ENCODE peak calls at places on chromosomes 6 and 20, in eight cellular contexts. C is GM12865, B is SHP77, U is mucosa of gallbladder, G is SJSA1, E is NCI-H510A, S is HFFc6, I is mesendoderm. H is an unnamed sample.

GRCh38 chr6:31736026-31736767 is at the start of gene CLIC1:
- DNase-seq in C (peak), B (peak), U (peak), G (peak), E (peak), S (peak), I (peak), H (peak)

GRCh38 chr6:11727995-11728961 is 50.3 kb downstream of the ADTRP start:
- DNase-seq in C (no peak), B (no peak), U (no peak), G (no peak), E (no peak), S (no peak), I (no peak), H (no peak)

GRCh38 chr6:167699141-167700036 is 127.3 kb upstream of the AFDN start:
- DNase-seq in C (peak), B (no peak), U (peak), G (peak), E (no peak), S (no peak), I (peak), H (no peak)

GRCh38 chr20:62350098-62350628 is 16.9 kb downstream of the LAMA5 start:
- DNase-seq in C (no peak), B (no peak), U (peak), G (no peak), E (no peak), S (no peak), I (peak), H (no peak)

GRCh38 chr20:10578607-10579006 is 95.2 kb downstream of the JAG1 start:
- DNase-seq in C (no peak), B (peak), U (no peak), G (no peak), E (no peak), S (peak), I (no peak), H (no peak)

GRCh38 chr6:22756365-22756764 is 187.0 kb downstream of the HDGFL1 start:
- DNase-seq in C (no peak), B (no peak), U (no peak), G (no peak), E (no peak), S (no peak), I (no peak), H (no peak)

GRCh38 chr6:139983555-139984276 is 609.3 kb upstream of the CITED2 start:
- DNase-seq in C (no peak), B (no peak), U (no peak), G (no peak), E (no peak), S (peak), I (no peak), H (no peak)

GRCh38 chr6:7996538-7997225 is 67.5 kb downstream of the BLOC1S5 start:
- DNase-seq in C (no peak), B (peak), U (no peak), G (no peak), E (no peak), S (peak), I (no peak), H (no peak)

GRCh38 chr6:74785236-74785635 is 420.6 kb downstream of the COL12A1 start:
- DNase-seq in C (no peak), B (no peak), U (no peak), G (no peak), E (no peak), S (no peak), I (peak), H (no peak)

GRCh38 chr20:38617830-38618196 is 16.2 kb downstream of the ARHGAP40 start:
- DNase-seq in C (no peak), B (no peak), U (no peak), G (no peak), E (no peak), S (no peak), I (no peak), H (no peak)

GRCh38 chr6:82818727-82819126 is 246.9 kb downstream of the UBE3D start:
- DNase-seq in C (no peak), B (no peak), U (no peak), G (peak), E (no peak), S (peak), I (no peak), H (no peak)

GRCh38 chr6:155706806-155707205 is 251.2 kb upstream of the NOX3 start:
- DNase-seq in C (no peak), B (no peak), U (no peak), G (no peak), E (no peak), S (no peak), I (no peak), H (no peak)

GRCh38 chr6:168988801-168989200 is 264.8 kb downstream of the THBS2 start:
- DNase-seq in C (no peak), B (no peak), U (no peak), G (no peak), E (no peak), S (no peak), I (no peak), H (no peak)

GRCh38 chr6:34338377-34338776 is 54.1 kb downstream of the NUDT3 start:
- DNase-seq in C (no peak), B (no peak), U (no peak), G (no peak), E (no peak), S (no peak), I (no peak), H (no peak)

GRCh38 chr6:3664641-3665041 is 86.9 kb downstream of the PXDC1 start:
- DNase-seq in C (no peak), B (no peak), U (no peak), G (peak), E (no peak), S (no peak), I (peak), H (no peak)

GRCh38 chr20:38201356-38201755 is 36.3 kb upstream of the TGM2 start:
- DNase-seq in C (no peak), B (no peak), U (no peak), G (peak), E (no peak), S (peak), I (peak), H (peak)

GRCh38 chr20:17854307-17854903 is 114.2 kb downstream of the SNX5 start:
- DNase-seq in C (peak), B (peak), U (peak), G (no peak), E (peak), S (no peak), I (peak), H (no peak)

GRCh38 chr6:111113731-111114438 is 26.6 kb downstream of the SLC16A10 start:
- DNase-seq in C (peak), B (no peak), U (peak), G (no peak), E (no peak), S (peak), I (no peak), H (peak)

GRCh38 chr6:5626727-5627426 is 365.6 kb downstream of the FARS2 start:
- DNase-seq in C (peak), B (no peak), U (no peak), G (no peak), E (no peak), S (no peak), I (no peak), H (no peak)

GRCh38 chr20:33773412-33774089 is 37.6 kb upstream of the CHMP4B start:
- DNase-seq in C (peak), B (no peak), U (no peak), G (no peak), E (no peak), S (no peak), I (no peak), H (no peak)

GRCh38 chr20:34907616-34908469 is 31.4 kb downstream of the ACSS2 start:
- DNase-seq in C (no peak), B (peak), U (peak), G (peak), E (no peak), S (peak), I (no peak), H (peak)

GRCh38 chr20:49603209-49603627 is 35.3 kb upstream of the PTGIS start:
- DNase-seq in C (peak), B (no peak), U (no peak), G (no peak), E (no peak), S (peak), I (peak), H (no peak)

GRCh38 chr20:41347523-41348429 is 7.2 kb downstream of the LPIN3 start:
- DNase-seq in C (no peak), B (no peak), U (no peak), G (no peak), E (no peak), S (no peak), I (no peak), H (no peak)

GRCh38 chr6:122821095-122821494 is 32.0 kb downstream of the SMPDL3A start:
- DNase-seq in C (no peak), B (no peak), U (no peak), G (no peak), E (no peak), S (no peak), I (no peak), H (no peak)

GRCh38 chr6:10598084-10598960 is 77.2 kb downstream of the GCNT2 start:
- DNase-seq in C (no peak), B (no peak), U (no peak), G (peak), E (no peak), S (no peak), I (peak), H (no peak)